ENCODE peak calls at places on chromosomes 16 and 17, in nine cellular contexts. One of them, this sample, is unnamed.

GRCh38 chr17:19022747-19023146 is 18.2 kb upstream of the FAM83G start:
- DNase-seq in HCT116: no peak
- DNase-seq in fibroblast of lung: no peak
- DNase-seq in stomach: no peak
- DNase-seq in heart left ventricle: no peak
- DNase-seq in adrenal gland: no peak
- DNase-seq in Peyer's patch: no peak
- DNase-seq in colonic mucosa: no peak
- DNase-seq in body of pancreas: no peak
- DNase-seq in this sample: no peak

GRCh38 chr17:45316271-45317112 is at the start of gene MAP3K14:
- DNase-seq in heart left ventricle: peak
- DNase-seq in colonic mucosa: peak
- DNase-seq in body of pancreas: peak
- DNase-seq in fibroblast of lung: peak
- DNase-seq in HCT116: no peak
- DNase-seq in adrenal gland: peak
- DNase-seq in stomach: peak
- DNase-seq in Peyer's patch: no peak
- DNase-seq in this sample: peak

GRCh38 chr17:12229315-12229714 is 208.6 kb downstream of the MAP2K4 start:
- DNase-seq in heart left ventricle: no peak
- DNase-seq in body of pancreas: no peak
- DNase-seq in stomach: no peak
- DNase-seq in Peyer's patch: no peak
- DNase-seq in adrenal gland: no peak
- DNase-seq in fibroblast of lung: no peak
- DNase-seq in HCT116: no peak
- DNase-seq in colonic mucosa: no peak
- DNase-seq in this sample: no peak

GRCh38 chr17:41615454-41615853 is 2.9 kb upstream of the KRT16 start:
- DNase-seq in fibroblast of lung: no peak
- DNase-seq in body of pancreas: no peak
- DNase-seq in HCT116: peak
- DNase-seq in heart left ventricle: no peak
- DNase-seq in adrenal gland: no peak
- DNase-seq in stomach: no peak
- DNase-seq in Peyer's patch: peak
- DNase-seq in colonic mucosa: no peak
- DNase-seq in this sample: no peak

GRCh38 chr17:36674278-36674650 is 72.9 kb downstream of the MRM1 start:
- DNase-seq in fibroblast of lung: no peak
- DNase-seq in adrenal gland: no peak
- DNase-seq in stomach: no peak
- DNase-seq in HCT116: no peak
- DNase-seq in Peyer's patch: no peak
- DNase-seq in body of pancreas: no peak
- DNase-seq in heart left ventricle: no peak
- DNase-seq in colonic mucosa: no peak
- DNase-seq in this sample: no peak

GRCh38 chr17:5592382-5592781 is 8.1 kb upstream of the NLRP1 start:
- DNase-seq in heart left ventricle: no peak
- DNase-seq in colonic mucosa: no peak
- DNase-seq in HCT116: peak
- DNase-seq in stomach: no peak
- DNase-seq in Peyer's patch: no peak
- DNase-seq in fibroblast of lung: peak
- DNase-seq in body of pancreas: no peak
- DNase-seq in adrenal gland: no peak
- DNase-seq in this sample: no peak

GRCh38 chr17:37828313-37829124 is 83.7 kb upstream of the HNF1B start:
- DNase-seq in adrenal gland: peak
- DNase-seq in heart left ventricle: no peak
- DNase-seq in Peyer's patch: no peak
- DNase-seq in fibroblast of lung: peak
- DNase-seq in colonic mucosa: no peak
- DNase-seq in HCT116: no peak
- DNase-seq in body of pancreas: peak
- DNase-seq in stomach: no peak
- DNase-seq in this sample: no peak

GRCh38 chr17:17025621-17026020 is 16.6 kb upstream of the MPRIP start:
- DNase-seq in adrenal gland: no peak
- DNase-seq in HCT116: no peak
- DNase-seq in stomach: peak
- DNase-seq in body of pancreas: peak
- DNase-seq in Peyer's patch: no peak
- DNase-seq in fibroblast of lung: no peak
- DNase-seq in colonic mucosa: no peak
- DNase-seq in heart left ventricle: no peak
- DNase-seq in this sample: peak

GRCh38 chr16:67530013-67530939 is 1.6 kb downstream of the RIPOR1 start:
- DNase-seq in fibroblast of lung: peak
- DNase-seq in body of pancreas: peak
- DNase-seq in adrenal gland: peak
- DNase-seq in heart left ventricle: peak
- DNase-seq in Peyer's patch: no peak
- DNase-seq in colonic mucosa: peak
- DNase-seq in stomach: peak
- DNase-seq in HCT116: no peak
- DNase-seq in this sample: no peak

GRCh38 chr17:76492989-76493501 is 8.2 kb downstream of the RHBDF2 start:
- DNase-seq in body of pancreas: peak
- DNase-seq in stomach: peak
- DNase-seq in adrenal gland: peak
- DNase-seq in HCT116: no peak
- DNase-seq in colonic mucosa: peak
- DNase-seq in Peyer's patch: no peak
- DNase-seq in fibroblast of lung: peak
- DNase-seq in heart left ventricle: peak
- DNase-seq in this sample: peak

GRCh38 chr17:8630227-8630801 is at the start of gene MYH10:
- DNase-seq in HCT116: no peak
- DNase-seq in body of pancreas: no peak
- DNase-seq in fibroblast of lung: no peak
- DNase-seq in stomach: no peak
- DNase-seq in heart left ventricle: no peak
- DNase-seq in colonic mucosa: no peak
- DNase-seq in adrenal gland: peak
- DNase-seq in Peyer's patch: peak
- DNase-seq in this sample: no peak

GRCh38 chr16:27572711-27573110 is 22.8 kb downstream of the KATNIP start:
- DNase-seq in Peyer's patch: no peak
- DNase-seq in HCT116: no peak
- DNase-seq in stomach: no peak
- DNase-seq in colonic mucosa: no peak
- DNase-seq in fibroblast of lung: peak
- DNase-seq in body of pancreas: no peak
- DNase-seq in heart left ventricle: no peak
- DNase-seq in adrenal gland: no peak
- DNase-seq in this sample: no peak

GRCh38 chr17:52154466-52154865 is 4.0 kb downstream of the CA10 start:
- DNase-seq in heart left ventricle: no peak
- DNase-seq in Peyer's patch: no peak
- DNase-seq in adrenal gland: no peak
- DNase-seq in fibroblast of lung: no peak
- DNase-seq in HCT116: no peak
- DNase-seq in body of pancreas: no peak
- DNase-seq in colonic mucosa: no peak
- DNase-seq in stomach: no peak
- DNase-seq in this sample: no peak

GRCh38 chr17:19386974-19387920 is at the start of gene MFAP4:
- DNase-seq in stomach: no peak
- DNase-seq in HCT116: no peak
- DNase-seq in Peyer's patch: no peak
- DNase-seq in adrenal gland: peak
- DNase-seq in heart left ventricle: peak
- DNase-seq in body of pancreas: peak
- DNase-seq in fibroblast of lung: peak
- DNase-seq in colonic mucosa: peak
- DNase-seq in this sample: no peak

GRCh38 chr16:9091867-9092281 is 430 bp downstream of the HAPSTR1 start:
- DNase-seq in heart left ventricle: peak
- DNase-seq in stomach: peak
- DNase-seq in adrenal gland: peak
- DNase-seq in colonic mucosa: peak
- DNase-seq in HCT116: no peak
- DNase-seq in body of pancreas: peak
- DNase-seq in Peyer's patch: peak
- DNase-seq in fibroblast of lung: no peak
- DNase-seq in this sample: peak

GRCh38 chr17:33786478-33786877 is 468.6 kb upstream of the CCL2 start:
- DNase-seq in colonic mucosa: no peak
- DNase-seq in body of pancreas: no peak
- DNase-seq in heart left ventricle: peak
- DNase-seq in adrenal gland: no peak
- DNase-seq in Peyer's patch: no peak
- DNase-seq in stomach: no peak
- DNase-seq in HCT116: no peak
- DNase-seq in fibroblast of lung: no peak
- DNase-seq in this sample: no peak

GRCh38 chr17:41082565-41083136 is 1.3 kb upstream of the KRTAP4-7 start:
- DNase-seq in Peyer's patch: no peak
- DNase-seq in body of pancreas: no peak
- DNase-seq in HCT116: no peak
- DNase-seq in heart left ventricle: no peak
- DNase-seq in adrenal gland: no peak
- DNase-seq in colonic mucosa: no peak
- DNase-seq in stomach: no peak
- DNase-seq in fibroblast of lung: no peak
- DNase-seq in this sample: no peak

GRCh38 chr17:728911-729310 is 3.5 kb upstream of the TLCD3A start:
- DNase-seq in adrenal gland: no peak
- DNase-seq in fibroblast of lung: no peak
- DNase-seq in stomach: peak
- DNase-seq in colonic mucosa: no peak
- DNase-seq in body of pancreas: no peak
- DNase-seq in HCT116: no peak
- DNase-seq in heart left ventricle: no peak
- DNase-seq in Peyer's patch: no peak
- DNase-seq in this sample: no peak

GRCh38 chr17:50444841-50445715 is 19.1 kb downstream of the ACSF2 start:
- DNase-seq in fibroblast of lung: no peak
- DNase-seq in adrenal gland: no peak
- DNase-seq in HCT116: no peak
- DNase-seq in colonic mucosa: no peak
- DNase-seq in Peyer's patch: peak
- DNase-seq in body of pancreas: no peak
- DNase-seq in stomach: no peak
- DNase-seq in heart left ventricle: no peak
- DNase-seq in this sample: no peak

GRCh38 chr17:50445730-50446305 is 19.8 kb downstream of the ACSF2 start:
- DNase-seq in stomach: no peak
- DNase-seq in fibroblast of lung: peak
- DNase-seq in colonic mucosa: no peak
- DNase-seq in Peyer's patch: no peak
- DNase-seq in body of pancreas: no peak
- DNase-seq in HCT116: no peak
- DNase-seq in adrenal gland: no peak
- DNase-seq in heart left ventricle: no peak
- DNase-seq in this sample: no peak

GRCh38 chr17:50443492-50444051 is 17.6 kb downstream of the ACSF2 start:
- DNase-seq in heart left ventricle: no peak
- DNase-seq in colonic mucosa: peak
- DNase-seq in adrenal gland: no peak
- DNase-seq in Peyer's patch: peak
- DNase-seq in fibroblast of lung: peak
- DNase-seq in HCT116: no peak
- DNase-seq in stomach: no peak
- DNase-seq in body of pancreas: no peak
- DNase-seq in this sample: no peak

GRCh38 chr17:50451943-50452626 is 16.6 kb downstream of the CHAD start:
- DNase-seq in stomach: no peak
- DNase-seq in colonic mucosa: peak
- DNase-seq in HCT116: no peak
- DNase-seq in adrenal gland: no peak
- DNase-seq in fibroblast of lung: no peak
- DNase-seq in heart left ventricle: no peak
- DNase-seq in Peyer's patch: no peak
- DNase-seq in body of pancreas: no peak
- DNase-seq in this sample: no peak

GRCh38 chr17:50447870-50448573 is 20.7 kb downstream of the CHAD start:
- DNase-seq in heart left ventricle: no peak
- DNase-seq in Peyer's patch: peak
- DNase-seq in colonic mucosa: peak
- DNase-seq in fibroblast of lung: no peak
- DNase-seq in body of pancreas: peak
- DNase-seq in stomach: no peak
- DNase-seq in adrenal gland: no peak
- DNase-seq in HCT116: no peak
- DNase-seq in this sample: no peak
- H3K27ac ChIP-seq in heart left ventricle: no peak
- H3K27ac ChIP-seq in Peyer's patch: peak
- H3K27ac ChIP-seq in colonic mucosa: no peak
- H3K27ac ChIP-seq in fibroblast of lung: no peak
- H3K27ac ChIP-seq in body of pancreas: peak
- H3K27ac ChIP-seq in stomach: peak
- H3K27ac ChIP-seq in adrenal gland: no peak
- H3K27ac ChIP-seq in HCT116: no peak
- H3K27ac ChIP-seq in this sample: no peak

GRCh38 chr17:43135454-43135819 is 10.3 kb upstream of the BRCA1 start:
- DNase-seq in body of pancreas: no peak
- DNase-seq in Peyer's patch: no peak
- DNase-seq in colonic mucosa: no peak
- DNase-seq in stomach: no peak
- DNase-seq in adrenal gland: peak
- DNase-seq in HCT116: no peak
- DNase-seq in heart left ventricle: no peak
- DNase-seq in fibroblast of lung: no peak
- DNase-seq in this sample: no peak
- TF ChIP-seq CTCF in body of pancreas: no peak
- TF ChIP-seq CTCF in Peyer's patch: no peak
- TF ChIP-seq CTCF in colonic mucosa: no peak
- TF ChIP-seq CTCF in stomach: no peak
- TF ChIP-seq CTCF in adrenal gland: no peak
- TF ChIP-seq CTCF in HCT116: no peak
- TF ChIP-seq CTCF in heart left ventricle: no peak
- TF ChIP-seq CTCF in fibroblast of lung: no peak
- TF ChIP-seq CTCF in this sample: no peak

GRCh38 chr17:79075433-79075805 is 795 bp downstream of the ENGASE start:
- DNase-seq in fibroblast of lung: no peak
- DNase-seq in Peyer's patch: no peak
- DNase-seq in heart left ventricle: no peak
- DNase-seq in stomach: no peak
- DNase-seq in body of pancreas: no peak
- DNase-seq in colonic mucosa: no peak
- DNase-seq in adrenal gland: no peak
- DNase-seq in HCT116: no peak
- DNase-seq in this sample: no peak
- H3K27ac ChIP-seq in fibroblast of lung: peak
- H3K27ac ChIP-seq in Peyer's patch: peak
- H3K27ac ChIP-seq in heart left ventricle: peak
- H3K27ac ChIP-seq in stomach: peak
- H3K27ac ChIP-seq in body of pancreas: peak
- H3K27ac ChIP-seq in colonic mucosa: peak
- H3K27ac ChIP-seq in adrenal gland: peak
- H3K27ac ChIP-seq in HCT116: peak
- H3K27ac ChIP-seq in this sample: peak

DNA sequence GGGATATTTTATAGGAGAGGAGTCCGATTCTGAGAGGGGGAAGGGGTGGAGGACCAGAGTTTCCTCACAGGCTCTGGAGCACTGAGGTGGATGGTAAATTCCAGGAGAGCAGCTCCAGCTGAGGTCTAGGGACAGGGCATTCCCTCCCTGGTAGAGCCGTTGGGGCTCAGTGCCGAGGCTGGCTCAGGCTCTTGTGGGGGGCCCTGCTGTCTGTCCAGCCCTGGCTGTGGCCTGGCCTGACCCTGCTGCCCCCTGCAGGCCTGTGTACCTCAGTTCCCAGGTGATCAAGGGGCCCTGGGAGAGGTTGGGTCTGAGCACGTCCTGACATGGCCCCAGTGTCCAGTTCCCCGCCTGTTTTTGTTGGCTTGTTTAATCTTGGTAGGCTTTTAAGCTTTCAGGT is 16.8 kb downstream of the ZNF750 start:
- DNase-seq in HCT116: no peak
- DNase-seq in heart left ventricle: no peak
- DNase-seq in stomach: no peak
- DNase-seq in fibroblast of lung: no peak
- DNase-seq in body of pancreas: no peak
- DNase-seq in colonic mucosa: no peak
- DNase-seq in adrenal gland: no peak
- DNase-seq in Peyer's patch: no peak
- DNase-seq in this sample: no peak
- TF ChIP-seq CTCF in HCT116: peak
- TF ChIP-seq CTCF in heart left ventricle: peak
- TF ChIP-seq CTCF in stomach: no peak
- TF ChIP-seq CTCF in fibroblast of lung: no peak
- TF ChIP-seq CTCF in body of pancreas: no peak
- TF ChIP-seq CTCF in colonic mucosa: no peak
- TF ChIP-seq CTCF in adrenal gland: no peak
- TF ChIP-seq CTCF in Peyer's patch: no peak
- TF ChIP-seq CTCF in this sample: no peak